ENCODE peak calls at places on chromosome 1, in six cellular contexts. P is epithelial cell of esophagus, K is GM06990, E is MM.1S, S is brain microvascular endothelial cell, F is gastrocnemius medialis. T is an unnamed sample.

GRCh38 chr1:227732586-227733308 is 2.4 kb downstream of the JMJD4 start:
- DNase-seq in K (no peak), P (no peak), F (no peak), S (no peak), E (no peak), T (no peak)

GRCh38 chr1:164733070-164733469 is 174.1 kb downstream of the PBX1 start:
- DNase-seq in E (no peak), F (no peak), P (peak), S (peak), K (no peak), T (no peak)

GRCh38 chr1:201786824-201787223 is 42.1 kb upstream of the IPO9 start:
- DNase-seq in S (no peak), E (no peak), K (no peak), F (peak), P (no peak), T (no peak)

GRCh38 chr1:207886227-207886626 is 24.7 kb downstream of the CD34 start:
- DNase-seq in P (no peak), E (no peak), S (no peak), F (no peak), K (no peak), T (no peak)

GRCh38 chr1:1024421-1025415 is 4.8 kb downstream of the AGRN start:
- DNase-seq in E (no peak), F (no peak), K (no peak), P (peak), S (no peak), T (no peak)

GRCh38 chr1:92291372-92291999 is 7.3 kb downstream of the GLMN start:
- DNase-seq in S (peak), K (no peak), F (no peak), P (peak), E (peak), T (peak)

GRCh38 chr1:62362061-62362951 is 43.1 kb upstream of the KANK4 start:
- DNase-seq in F (no peak), S (no peak), K (no peak), P (no peak), E (no peak), T (no peak)

GRCh38 chr1:50774759-50775351 is 185.2 kb downstream of the FAF1 start:
- DNase-seq in F (no peak), K (peak), E (peak), S (peak), P (peak), T (peak)

GRCh38 chr1:240831191-240831631 is 219.3 kb upstream of the GREM2 start:
- DNase-seq in P (peak), K (no peak), F (no peak), S (peak), E (no peak), T (peak)

GRCh38 chr1:151060241-151061011 is at the start of gene MLLT11:
- DNase-seq in P (peak), E (no peak), S (peak), F (no peak), K (peak), T (peak)

GRCh38 chr1:21647431-21648373 is 21.5 kb downstream of the RAP1GAP start:
- DNase-seq in S (peak), K (no peak), F (no peak), P (peak), E (peak), T (no peak)

GRCh38 chr1:23370270-23370743 is 671 bp upstream of the ZNF436 start:
- DNase-seq in S (no peak), P (no peak), E (no peak), F (no peak), K (no peak), T (no peak)

GRCh38 chr1:91130256-91130985 is 108.6 kb upstream of the ZNF644 start:
- DNase-seq in S (no peak), K (no peak), P (no peak), F (no peak), E (no peak), T (no peak)

GRCh38 chr1:53469373-53469772 is 10.2 kb downstream of the DMRTB1 start:
- DNase-seq in F (no peak), S (no peak), P (no peak), E (no peak), K (no peak), T (no peak)

GRCh38 chr1:200041337-200042118 is 14.0 kb downstream of the NR5A2 start:
- DNase-seq in S (no peak), E (no peak), P (no peak), F (no peak), K (no peak), T (no peak)

GRCh38 chr1:184608990-184609389 is 145.7 kb downstream of the EDEM3 start:
- DNase-seq in S (no peak), P (no peak), F (no peak), K (no peak), E (no peak), T (no peak)

DNA sequence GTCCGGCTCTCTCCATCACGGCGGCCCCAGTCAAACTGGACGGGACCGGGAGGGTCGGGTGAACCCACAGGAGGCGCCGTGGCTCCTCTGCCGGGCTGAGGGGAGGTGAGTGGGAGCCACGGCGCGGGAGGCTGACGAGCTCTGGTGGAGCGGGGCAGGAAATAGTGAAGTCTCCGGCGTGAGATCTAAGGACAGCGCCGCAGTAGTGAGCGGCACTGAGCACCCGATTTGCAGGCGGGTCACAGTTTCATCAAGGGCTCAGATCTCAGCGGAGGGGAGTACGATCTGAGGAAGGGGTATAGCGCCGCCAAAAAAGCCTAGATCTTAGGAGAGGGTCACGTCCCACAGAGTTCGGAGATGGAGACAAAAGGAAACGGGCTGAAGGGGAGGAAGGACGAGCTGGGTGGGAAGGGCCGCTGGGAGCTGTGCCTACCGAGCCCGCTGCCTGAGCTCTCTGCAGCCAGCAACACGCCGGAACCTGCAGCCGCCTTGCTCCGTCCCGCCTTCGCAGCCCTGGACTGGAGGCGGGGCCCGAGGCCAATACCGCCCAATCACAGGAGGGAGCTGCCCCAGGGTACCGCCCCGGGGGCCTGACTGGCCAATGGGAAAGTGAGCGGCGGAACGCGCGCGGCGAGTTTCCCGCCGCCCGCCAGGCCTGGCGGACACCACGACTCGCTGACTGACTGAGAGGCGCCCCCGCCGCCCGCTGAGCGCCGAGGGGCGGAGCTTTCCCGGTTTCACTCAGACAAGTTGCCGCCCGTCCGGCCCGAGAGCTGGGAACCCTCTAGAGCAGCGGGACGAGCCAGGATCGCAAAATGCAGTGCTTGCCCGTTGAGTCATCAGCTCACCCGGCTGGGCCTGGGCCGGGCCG is 1.9 kb downstream of the SFN start:
- DNase-seq in S (peak), F (peak), K (peak), P (peak), E (peak), T (peak)
- TF ChIP-seq CTCF in S (peak), F (no peak), K (peak), P (no peak), E (peak), T (no peak)

GRCh38 chr1:198660341-198661056 is 21.7 kb downstream of the PTPRC start:
- DNase-seq in E (peak), S (no peak), K (peak), F (no peak), P (no peak), T (no peak)
- H3K4me3 ChIP-seq in E (no peak), S (no peak), K (no peak), F (no peak), P (no peak), T (no peak)

GRCh38 chr1:42453386-42453785 is 2.4 kb downstream of the ZMYND12 start:
- DNase-seq in F (no peak), E (no peak), P (no peak), S (no peak), K (no peak), T (no peak)

GRCh38 chr1:42454409-42454808 is 1.4 kb downstream of the ZMYND12 start:
- DNase-seq in E (no peak), P (no peak), F (no peak), K (no peak), S (no peak), T (no peak)

GRCh38 chr1:42456754-42457089 is 379 bp downstream of the PPCS start:
- DNase-seq in E (peak), K (no peak), P (peak), S (peak), F (peak), T (no peak)

GRCh38 chr1:42456010-42456753 is at the start of the genes PPCS and ZMYND12:
- DNase-seq in F (peak), S (peak), P (peak), K (peak), E (peak), T (no peak)
- TF ChIP-seq CTCF in F (peak), S (peak), P (peak), K (no peak), E (no peak), T (no peak)

GRCh38 chr1:110602466-110602865 is 3.7 kb downstream of the KCNA2 start:
- DNase-seq in S (no peak), F (no peak), E (no peak), P (no peak), K (no peak), T (no peak)
- H3K4me3 ChIP-seq in S (no peak), F (no peak), E (no peak), P (no peak), K (no peak), T (no peak)

GRCh38 chr1:61184714-61185106 is 102.3 kb downstream of the NFIA start:
- DNase-seq in S (no peak), F (no peak), K (no peak), E (no peak), P (no peak), T (no peak)

GRCh38 chr1:61181016-61181560 is 98.7 kb downstream of the NFIA start:
- DNase-seq in K (no peak), P (no peak), F (no peak), S (no peak), E (no peak), T (no peak)

GRCh38 chr1:61183471-61184034 is 101.2 kb downstream of the NFIA start:
- DNase-seq in P (peak), S (peak), K (no peak), F (peak), E (no peak), T (no peak)

GRCh38 chr1:61184035-61184713 is 101.8 kb downstream of the NFIA start:
- DNase-seq in S (peak), P (peak), F (peak), K (no peak), E (no peak), T (no peak)

DNA sequence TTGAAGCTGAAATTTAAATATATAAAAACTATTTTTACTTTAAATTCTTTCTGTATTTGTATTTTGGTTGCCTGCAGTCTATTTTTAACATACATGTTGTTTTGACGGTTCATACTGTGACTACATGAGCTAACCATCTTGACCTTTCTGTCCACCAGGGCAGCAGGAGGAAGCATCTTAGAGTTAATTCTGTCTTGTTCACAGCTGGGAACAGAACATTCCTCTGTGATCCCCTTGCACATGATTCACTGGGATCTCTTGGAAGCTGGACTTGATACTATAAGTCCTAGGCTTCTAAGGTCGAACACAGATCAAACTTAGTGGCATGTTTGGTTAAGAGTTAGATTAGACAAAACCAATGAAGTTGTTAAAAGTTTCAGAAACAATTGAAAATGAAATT is 99.7 kb downstream of the NFIA start:
- DNase-seq in K (no peak), S (peak), F (peak), E (no peak), P (peak), T (no peak)
- TF ChIP-seq CTCF in K (no peak), S (peak), F (no peak), E (no peak), P (no peak), T (no peak)

GRCh38 chr1:29505537-29506220 is 269.4 kb downstream of the PTPRU start:
- DNase-seq in S (no peak), K (no peak), P (no peak), F (no peak), E (no peak), T (no peak)
- H3K4me3 ChIP-seq in S (no peak), K (no peak), P (no peak), F (no peak), E (no peak), T (no peak)

GRCh38 chr1:203126151-203126865 is 1.2 kb upstream of the ADORA1 start:
- DNase-seq in E (no peak), K (no peak), P (no peak), S (no peak), F (no peak), T (no peak)
- TF ChIP-seq CTCF in E (peak), K (peak), P (peak), S (peak), F (peak), T (peak)

GRCh38 chr1:236144033-236144432 is 1.7 kb downstream of the GPR137B start:
- DNase-seq in P (no peak), E (no peak), K (no peak), S (no peak), F (no peak), T (no peak)
- H3K4me3 ChIP-seq in P (peak), E (no peak), K (peak), S (peak), F (peak), T (peak)

T was measured in AG04449.